ENCODE peak calls at places on chromosomes 3 and 15, in nine cellular contexts. K is uterus, D is stomach, N is thyroid gland, H is ovary, J is Peyer's patch, L is lower leg skin, U is HCT116, W is H1. F is an unnamed sample.

GRCh38 chr3:43338295-43338694 is 52.0 kb downstream of the SNRK start:
- DNase-seq in N (no peak), J (no peak), U (peak; percentile 16), W (no peak), L (no peak), H (no peak), K (no peak), D (no peak), F (no peak)

GRCh38 chr3:39130026-39130425 is 22.5 kb downstream of the TTC21A start:
- DNase-seq in K (no peak), L (no peak), W (no peak), H (no peak), U (no peak), D (no peak), N (no peak), J (peak; percentile 39), F (no peak)

GRCh38 chr15:33398555-33398954 is 87.8 kb downstream of the RYR3 start:
- DNase-seq in H (no peak), J (no peak), K (no peak), D (no peak), N (no peak), L (no peak), W (no peak), U (no peak), F (no peak)

GRCh38 chr15:82313446-82313845 is 35.8 kb downstream of the GOLGA6L10 start:
- DNase-seq in D (no peak), U (no peak), H (no peak), W (no peak), L (no peak), J (peak; percentile 35), K (no peak), N (no peak), F (no peak)

GRCh38 chr15:78618490-78618934 is 2.3 kb downstream of the CHRNA3 start:
- DNase-seq in N (peak; percentile 88), H (peak; percentile 82), W (peak; percentile 72), L (peak; percentile 90), K (peak; percentile 85), D (peak; percentile 91), J (peak; percentile 96), U (peak; percentile 73), F (peak; percentile 80)

GRCh38 chr3:135762188-135762853 is 203.2 kb upstream of the PPP2R3A start:
- DNase-seq in N (no peak), K (no peak), L (no peak), H (no peak), J (no peak), D (no peak), U (no peak), W (no peak), F (no peak)

GRCh38 chr15:80141916-80142598 is 10.7 kb upstream of the FAH start:
- DNase-seq in J (no peak), W (no peak), H (no peak), D (no peak), N (no peak), L (no peak), U (no peak), K (no peak), F (no peak)

GRCh38 chr3:116929534-116930222 is 220.1 kb downstream of the TUSC7 start:
- DNase-seq in J (no peak), D (no peak), H (no peak), L (no peak), U (no peak), W (no peak), N (no peak), K (no peak), F (no peak)

GRCh38 chr15:52143862-52144261 is 31.3 kb upstream of the BCL2L10 start:
- DNase-seq in W (no peak), L (no peak), U (no peak), D (no peak), J (no peak), K (no peak), H (no peak), N (no peak), F (no peak)

GRCh38 chr15:67918205-67918861 is 78.5 kb upstream of the RNU6-1 start:
- DNase-seq in W (no peak), H (no peak), U (no peak), D (no peak), N (no peak), J (no peak), L (no peak), K (no peak), F (no peak)

GRCh38 chr3:125194061-125194848 is 18.3 kb downstream of the SLC12A8 start:
- DNase-seq in K (no peak), U (no peak), J (no peak), L (no peak), W (no peak), N (no peak), D (no peak), H (no peak), F (no peak)

GRCh38 chr3:176347424-176348146 is 849.7 kb downstream of the TBL1XR1 start:
- DNase-seq in L (no peak), W (no peak), N (no peak), J (no peak), H (no peak), D (no peak), K (no peak), U (no peak), F (no peak)

GRCh38 chr3:114216186-114216970 is 21.0 kb downstream of the ZNF80 start:
- DNase-seq in U (no peak), D (no peak), L (no peak), N (peak; percentile 79), K (no peak), H (no peak), J (no peak), W (no peak), F (no peak)

GRCh38 chr3:106198828-106199194 is 330.0 kb upstream of the CBLB start:
- DNase-seq in W (no peak), U (no peak), L (peak; percentile 40), J (no peak), D (no peak), H (no peak), N (no peak), K (no peak), F (no peak)

GRCh38 chr3:130789678-130790340 is 43.2 kb upstream of the PIK3R4 start:
- DNase-seq in H (no peak), N (no peak), K (no peak), U (no peak), D (no peak), L (no peak), W (no peak), J (peak; percentile 57), F (no peak)

DNA sequence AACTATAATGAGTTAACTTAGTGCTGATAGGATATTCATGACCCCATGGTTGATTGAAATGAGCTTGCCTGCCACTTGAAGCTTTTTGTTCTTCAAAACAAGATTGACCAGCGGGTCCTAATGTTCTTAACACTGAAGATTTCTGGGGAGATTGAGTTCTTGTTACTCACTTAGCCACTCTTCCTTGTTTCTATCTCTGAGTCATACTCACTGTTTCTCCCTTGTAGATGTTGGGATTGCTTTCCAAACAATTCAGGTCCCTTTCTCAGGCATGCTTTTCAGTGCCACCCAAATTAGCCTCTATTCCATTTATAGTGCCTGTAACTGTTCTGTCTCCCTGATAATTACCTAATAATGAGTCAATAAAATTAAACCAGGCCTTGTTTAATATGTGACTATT is 517.0 kb downstream of the SQOR start:
- DNase-seq in L (no peak), K (no peak), H (no peak), U (no peak), W (no peak), N (no peak), J (no peak), D (no peak), F (no peak)
- TF ChIP-seq CTCF in L (no peak), K (no peak), H (no peak), U (no peak), W (no peak), N (no peak), J (no peak), D (no peak), F (no peak)

GRCh38 chr15:75349851-75350588 is 3.2 kb downstream of the NEIL1 start:
- DNase-seq in N (no peak), J (peak; percentile 91), K (no peak), H (no peak), L (no peak), U (no peak), W (no peak), D (peak; percentile 58), F (no peak)
- TF ChIP-seq POLR2A in N (no peak), J (no peak), K (no peak), H (no peak), L (no peak), U (no peak), W (no peak), D (no peak), F (no peak)

GRCh38 chr3:186254676-186255665 is 107.1 kb downstream of the DGKG start:
- DNase-seq in N (no peak), D (no peak), L (no peak), U (no peak), J (peak; percentile 76), K (no peak), H (no peak), W (no peak), F (no peak)
- TF ChIP-seq CTCF in N (no peak), D (no peak), L (no peak), U (no peak), J (no peak), K (no peak), H (no peak), W (no peak), F (no peak)

GRCh38 chr3:52455283-52456168 is at the start of gene NISCH:
- DNase-seq in K (peak; percentile 90), D (peak; percentile 95), U (peak; percentile 40), H (peak; percentile 81), L (peak; percentile 84), J (peak; percentile 96), W (no peak), N (peak; percentile 88), F (peak; percentile 82)
- TF ChIP-seq POLR2A in K (peak; percentile 18), D (no peak), U (peak; percentile 66), H (peak; percentile 24), L (no peak), J (peak; percentile 29), W (peak; percentile 55), N (peak; percentile 78), F (peak; percentile 73)

GRCh38 chr15:72117698-72118399 is at the start of gene MYO9A:
- DNase-seq in L (peak; percentile 97), N (peak; percentile 96), K (peak; percentile 98), H (peak; percentile 98), W (peak; percentile 96), U (peak; percentile 97), D (peak; percentile 98), J (peak; percentile 99), F (peak; percentile 97)
- TF ChIP-seq CTCF in L (no peak), N (peak; percentile 8), K (peak; percentile 14), H (no peak), W (no peak), U (no peak), D (peak; percentile 48), J (peak; percentile 17), F (no peak)

GRCh38 chr3:9422712-9423424 is 25.5 kb downstream of the SETD5 start:
- DNase-seq in J (peak; percentile 89), K (peak; percentile 79), W (no peak), U (peak; percentile 91), H (peak; percentile 82), N (peak; percentile 92), D (peak; percentile 87), L (peak; percentile 93), F (peak; percentile 85)
- TF ChIP-seq POLR2A in J (peak; percentile 35), K (no peak), W (no peak), U (no peak), H (no peak), N (peak; percentile 67), D (no peak), L (no peak), F (no peak)